ENCODE peak calls at places on chromosomes 11 and 22, in four cellular contexts. A is lung, P is pancreas, E is fibroblast of lung. Q is an unnamed sample.

GRCh38 chr11:73239571-73240189 is 21.6 kb downstream of the P2RY2 start:
- DNase-seq in E (no peak), A (no peak), P (no peak), Q (no peak)

GRCh38 chr22:27480487-27480886 is 321.1 kb downstream of the MN1 start:
- DNase-seq in A (no peak), P (no peak), E (no peak), Q (no peak)

GRCh38 chr11:47645500-47645899 is 3.1 kb upstream of the MTCH2 start:
- DNase-seq in A (no peak), P (no peak), E (no peak), Q (no peak)

GRCh38 chr22:17578129-17578754 is 14.9 kb downstream of the SLC25A18 start:
- DNase-seq in E (peak; percentile 56), A (peak; percentile 69), P (peak; percentile 65), Q (peak; percentile 37)

GRCh38 chr22:47389201-47389600 is 626.8 kb downstream of the TBC1D22A start:
- DNase-seq in E (no peak), P (no peak), A (no peak), Q (no peak)

GRCh38 chr11:69537126-69537525 is 55.7 kb downstream of the LINC01488 start:
- DNase-seq in E (no peak), P (no peak), A (no peak), Q (no peak)

GRCh38 chr11:117621226-117621625 is 175.8 kb downstream of the DSCAML1 start:
- DNase-seq in P (no peak), A (no peak), E (no peak), Q (peak; percentile 1)

GRCh38 chr22:49551897-49552659 is 275.6 kb downstream of the BRD1 start:
- DNase-seq in P (no peak), A (no peak), E (no peak), Q (no peak)

GRCh38 chr11:110207089-110207488 is 89.3 kb downstream of the RDX start:
- DNase-seq in A (no peak), P (no peak), E (no peak), Q (no peak)

GRCh38 chr11:18721576-18722292 is 4.3 kb downstream of the IGSF22 start:
- DNase-seq in A (peak; percentile 39), E (peak; percentile 44), P (no peak), Q (peak; percentile 30)

GRCh38 chr11:102468636-102469195 is 16.2 kb upstream of the TMEM123 start:
- DNase-seq in E (peak; percentile 12), A (no peak), P (no peak), Q (no peak)

GRCh38 chr11:96154802-96155520 is 188.0 kb downstream of the MAML2 start:
- DNase-seq in E (peak; percentile 88), A (no peak), P (no peak), Q (peak; percentile 62)

GRCh38 chr11:36292311-36292722 is 3.1 kb upstream of the COMMD9 start:
- DNase-seq in E (peak; percentile 31), P (no peak), A (no peak), Q (peak; percentile 65)

GRCh38 chr11:36288442-36289225 is 590 bp downstream of the COMMD9 start:
- DNase-seq in P (no peak), E (no peak), A (no peak), Q (peak; percentile 34)

GRCh38 chr11:36289226-36289852 is at the start of gene COMMD9:
- DNase-seq in P (peak; percentile 90), A (peak; percentile 97), E (peak; percentile 91), Q (peak; percentile 93)
- TF ChIP-seq CTCF in P (no peak), A (no peak), E (no peak), Q (no peak)

DNA sequence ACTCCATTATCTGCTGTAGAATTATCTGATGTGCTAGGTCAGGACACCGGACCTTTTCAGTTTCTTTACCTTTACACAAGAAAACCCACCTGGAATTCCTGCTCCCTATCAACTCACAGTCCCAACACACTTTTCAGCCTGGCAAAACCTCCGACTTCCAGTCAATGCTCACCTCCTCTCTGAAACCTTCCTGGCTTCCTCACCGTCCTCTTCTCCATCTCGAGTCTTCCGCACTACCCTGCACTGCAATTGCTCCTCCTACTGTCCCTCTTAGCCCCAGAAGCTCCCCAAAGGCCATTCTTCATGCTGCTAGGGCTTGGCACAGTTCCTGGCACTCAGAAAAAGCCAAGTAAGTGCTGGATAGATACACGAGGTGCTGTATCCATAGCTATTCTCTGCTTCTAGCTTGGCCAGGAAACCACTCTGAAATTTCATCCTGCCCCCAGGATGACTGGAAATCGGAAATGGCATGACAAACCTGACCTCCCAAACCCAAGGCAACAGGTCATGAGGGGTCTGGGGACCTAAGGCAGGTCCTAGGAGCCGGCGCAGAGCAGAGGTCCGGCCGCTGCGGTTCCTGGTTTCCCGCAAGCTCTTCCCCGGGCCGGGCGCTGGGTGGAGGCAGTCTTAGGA is 702 bp downstream of the SYN3 start:
- DNase-seq in A (no peak), E (no peak), P (no peak), Q (no peak)
- H3K4me3 ChIP-seq in A (no peak overlapping the region), E (no peak overlapping the region), P (no peak overlapping the region), Q (no peak overlapping the region)

GRCh38 chr11:32485733-32486132 is 50.4 kb upstream of the WT1 start:
- DNase-seq in E (no peak), P (no peak), A (no peak), Q (no peak)

GRCh38 chr11:32489464-32489863 is 54.1 kb upstream of the WT1 start:
- DNase-seq in E (no peak), P (no peak), A (no peak), Q (no peak)

DNA sequence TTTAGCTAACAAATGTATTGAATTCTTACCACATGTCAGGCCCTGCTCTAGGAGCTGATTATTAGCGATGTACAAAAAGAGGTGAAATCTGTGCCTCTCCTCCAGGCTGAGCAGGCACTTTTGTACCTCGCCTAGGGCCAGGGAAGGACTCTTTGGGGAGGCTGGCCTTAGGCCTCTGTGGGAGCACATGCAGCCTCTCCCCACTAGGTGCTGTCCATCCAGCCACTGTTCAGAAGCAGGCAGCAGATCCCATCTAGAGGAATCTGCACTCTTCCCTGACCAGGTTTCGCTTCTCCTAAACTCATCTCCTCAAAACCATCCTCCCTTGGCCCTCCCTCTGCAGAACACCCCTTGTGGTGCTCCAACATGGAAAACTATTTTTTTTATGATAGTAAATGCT is 51.9 kb upstream of the WT1 start:
- DNase-seq in P (no peak), E (no peak), A (no peak), Q (no peak)
- TF ChIP-seq CTCF in P (no peak), E (no peak), A (no peak), Q (peak; percentile 44)

DNA sequence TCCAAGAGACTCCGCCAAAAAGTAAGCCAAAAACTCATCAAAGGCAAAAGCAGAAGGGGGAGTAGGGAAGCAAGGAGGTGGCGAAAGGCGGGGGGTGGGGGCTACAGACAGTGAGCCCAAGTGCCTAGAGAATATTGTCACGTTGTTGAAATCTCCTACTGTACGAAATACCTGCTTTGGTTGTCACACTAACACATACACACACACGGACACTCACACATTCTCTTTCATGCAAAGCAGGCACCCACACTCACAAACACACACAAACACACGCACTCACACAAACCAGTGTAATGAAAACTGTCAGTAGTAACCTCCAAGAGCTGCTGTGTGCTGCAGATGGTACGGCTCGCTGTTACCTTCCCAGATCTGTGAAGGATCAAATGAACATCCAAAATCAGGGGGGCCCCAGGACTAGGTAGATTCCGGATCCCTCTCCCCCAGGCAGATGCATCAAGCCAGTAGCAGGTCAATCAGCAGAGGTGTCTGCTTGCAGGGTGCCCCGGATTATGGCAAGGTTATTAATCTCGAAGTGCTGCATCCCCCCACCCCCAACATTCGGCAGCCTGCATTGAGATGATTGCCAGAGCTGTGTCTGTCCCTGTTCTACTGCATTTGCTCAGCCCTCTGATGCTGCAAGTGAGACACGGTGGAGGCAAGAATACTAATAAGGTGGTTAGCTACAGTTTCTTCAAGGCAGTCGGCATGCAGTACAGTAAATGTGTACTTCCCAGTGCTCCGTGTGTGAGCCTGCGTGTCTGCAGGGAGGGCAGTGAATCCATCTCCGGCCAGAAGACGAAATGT is at the start of gene LRRC4C:
- DNase-seq in E (peak; percentile 25), A (no peak), P (no peak), Q (no peak)
- H3K4me3 ChIP-seq in E (no peak within 1 kb of the TSS), A (no peak within 1 kb of the TSS), P (no peak within 1 kb of the TSS), Q (no peak within 1 kb of the TSS)

GRCh38 chr22:22935546-22936157 is 48.0 kb downstream of the IGLL5 start:
- DNase-seq in P (no peak), A (no peak), E (no peak), Q (no peak)
- TF ChIP-seq CTCF in P (no peak), A (no peak), E (no peak), Q (no peak)

GRCh38 chr11:567036-567628 is 6.4 kb downstream of the RASSF7 start:
- DNase-seq in E (no peak), A (no peak), P (no peak), Q (no peak)
- H3K4me3 ChIP-seq in E (no peak overlapping the region), A (no peak overlapping the region), P (no peak overlapping the region), Q (peak overlapping the region; percentile 70)

GRCh38 chr11:7904910-7905309 is 26.2 kb downstream of the OR10A6 start:
- DNase-seq in P (no peak), E (peak; percentile 41), A (no peak), Q (peak; percentile 28)
- TF ChIP-seq CTCF in P (no peak), E (peak; percentile 42), A (no peak), Q (peak; percentile 28)

Q was measured in fibroblast of villous mesenchyme.